ENCODE peak calls at places on chromosomes 12 and 14, in eight cellular contexts. K is pancreas, Q is WTC11, W is OCI-LY7, M is B cell, I is endothelial cell, G is fibroblast of the aortic adventitia, R is DND-41. H is an unnamed sample.

GRCh38 chr12:31224768-31225448 is 101.0 kb downstream of the SINHCAF start:
- DNase-seq in M (no peak), K (no peak), G (no peak), Q (no peak), I (no peak), R (no peak), W (no peak), H (no peak)

GRCh38 chr12:65113621-65114035 is 7.5 kb downstream of the WIF1 start:
- DNase-seq in W (no peak), Q (no peak), I (no peak), R (no peak), M (no peak), G (no peak), K (no peak), H (no peak)

GRCh38 chr14:35352274-35353233 is 52.0 kb downstream of the NFKBIA start:
- DNase-seq in M (no peak), K (no peak), R (no peak), I (peak; percentile 35), G (no peak), W (no peak), Q (no peak), H (no peak)

GRCh38 chr12:106551410-106551809 is 31.4 kb upstream of the RFX4 start:
- DNase-seq in M (no peak), K (no peak), R (no peak), I (no peak), Q (no peak), G (no peak), W (no peak), H (no peak)

GRCh38 chr12:10722502-10722904 is 620 bp downstream of the YBX3 start:
- DNase-seq in I (peak; percentile 38), M (peak; percentile 57), G (peak; percentile 56), R (peak; percentile 50), W (peak; percentile 75), K (peak; percentile 73), Q (no peak), H (peak; percentile 46)

GRCh38 chr12:113768850-113769249 is 197.3 kb downstream of the RBM19 start:
- DNase-seq in K (no peak), M (no peak), W (no peak), I (no peak), G (no peak), Q (no peak), R (no peak), H (no peak)

GRCh38 chr12:1927751-1928351 is 9.4 kb upstream of the CACNA2D4 start:
- DNase-seq in G (peak; percentile 83), R (no peak), Q (no peak), I (no peak), K (no peak), M (no peak), W (no peak), H (no peak)

GRCh38 chr12:12505544-12506501 is 56.8 kb downstream of the DUSP16 start:
- DNase-seq in Q (no peak), R (no peak), M (no peak), I (no peak), W (peak; percentile 42), G (peak; percentile 76), K (no peak), H (no peak)

GRCh38 chr14:69047255-69047654 is 68.2 kb upstream of the ACTN1 start:
- DNase-seq in W (no peak), K (no peak), G (no peak), R (no peak), Q (no peak), M (no peak), I (no peak), H (no peak)

GRCh38 chr12:95130096-95130495 is 56.7 kb upstream of the NR2C1 start:
- DNase-seq in R (no peak), M (no peak), Q (no peak), I (no peak), K (no peak), W (no peak), G (peak; percentile 54), H (no peak)

GRCh38 chr12:116734156-116734768 is 3.6 kb downstream of the SPRING1 start:
- DNase-seq in G (no peak), W (no peak), I (no peak), R (no peak), Q (no peak), M (no peak), K (no peak), H (no peak)

GRCh38 chr12:9906888-9907287 is 25.3 kb downstream of the CLEC2A start:
- DNase-seq in Q (no peak), K (no peak), I (no peak), W (no peak), M (no peak), G (no peak), R (no peak), H (no peak)

GRCh38 chr14:70067810-70068209 is 120.9 kb downstream of the SLC8A3 start:
- DNase-seq in R (no peak), Q (no peak), M (no peak), G (no peak), W (no peak), K (peak; percentile 74), I (no peak), H (no peak)

GRCh38 chr14:104235686-104236085 is 97.3 kb downstream of the KIF26A start:
- DNase-seq in M (peak; percentile 7), G (no peak), Q (no peak), K (no peak), R (no peak), W (no peak), I (no peak), H (no peak)

GRCh38 chr12:182381-182883 is 31.5 kb downstream of the SLC6A12 start:
- DNase-seq in Q (no peak), R (no peak), W (no peak), K (peak; percentile 11), G (peak; percentile 51), I (no peak), M (no peak), H (no peak)

GRCh38 chr12:107478881-107479280 is 206.7 kb upstream of the PWP1 start:
- DNase-seq in G (peak; percentile 57), Q (no peak), I (no peak), M (no peak), R (no peak), W (no peak), K (no peak), H (no peak)

DNA sequence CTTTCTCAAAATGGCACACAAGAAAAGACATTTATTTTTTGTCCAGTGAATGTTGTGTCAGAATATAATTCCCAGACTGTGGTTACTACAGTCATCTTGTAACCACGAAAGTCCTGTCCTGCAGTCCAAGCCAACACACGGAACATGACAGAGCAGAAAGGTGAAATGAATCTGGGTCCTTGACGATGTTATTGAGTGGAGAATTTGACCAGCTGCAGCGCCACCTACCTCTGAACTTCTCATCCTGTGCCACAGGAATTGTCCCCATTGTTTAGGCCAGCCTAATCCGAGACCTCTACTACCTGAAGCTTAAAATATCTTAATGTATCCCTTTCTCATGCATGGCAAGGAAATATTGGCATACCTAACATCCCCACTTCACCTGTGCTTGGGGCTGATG is 64.1 kb upstream of the OTX2 start:
- DNase-seq in G (no peak), W (peak; percentile 10), R (no peak), K (peak; percentile 25), I (peak; percentile 53), M (no peak), Q (peak; percentile 68), H (peak; percentile 19)
- TF ChIP-seq CTCF in G (no peak), W (peak; percentile 71), R (peak; percentile 51), K (no peak), I (peak; percentile 38), M (no peak), Q (peak; percentile 55), H (no peak)

DNA sequence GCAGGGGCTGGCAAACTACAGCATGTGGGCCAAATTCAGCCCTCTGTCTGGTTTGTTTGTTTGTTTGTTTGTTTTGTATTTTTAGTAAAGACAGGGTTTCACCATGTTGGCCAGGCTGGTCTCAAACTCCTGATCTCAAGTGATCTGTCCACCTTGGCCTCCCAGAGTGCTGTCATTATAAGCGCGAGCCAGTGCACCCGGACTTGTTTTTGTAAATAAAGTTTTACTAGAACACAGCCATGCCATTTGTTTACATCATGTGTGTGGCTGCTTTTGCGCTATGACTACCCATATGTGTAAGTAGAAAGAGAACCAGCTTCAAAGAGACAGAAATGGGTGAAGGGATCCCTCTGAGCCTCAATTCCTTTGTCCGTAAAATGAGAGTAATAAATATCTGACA is 33.3 kb downstream of the CAMKK2 start:
- DNase-seq in K (no peak), G (no peak), R (no peak), M (no peak), Q (no peak), I (no peak), W (no peak), H (no peak)
- TF ChIP-seq CTCF in K (no peak), G (no peak), R (no peak), M (no peak), Q (no peak), I (no peak), W (no peak), H (no peak)

GRCh38 chr12:132524405-132524804 is 34.5 kb downstream of the FBRSL1 start:
- DNase-seq in M (no peak), R (no peak), I (no peak), W (no peak), K (no peak), G (peak; percentile 78), Q (no peak), H (peak; percentile 98)

GRCh38 chr12:132521726-132522292 is 31.9 kb downstream of the FBRSL1 start:
- DNase-seq in I (no peak), R (no peak), K (no peak), G (no peak), W (no peak), Q (no peak), M (no peak), H (no peak)

GRCh38 chr12:132525011-132525832 is 35.3 kb downstream of the FBRSL1 start:
- DNase-seq in G (no peak), W (no peak), M (no peak), Q (no peak), R (no peak), K (no peak), I (no peak), H (no peak)

GRCh38 chr12:132522586-132523380 is 32.8 kb downstream of the FBRSL1 start:
- DNase-seq in R (no peak), M (no peak), K (no peak), I (no peak), G (no peak), Q (no peak), W (no peak), H (no peak)

GRCh38 chr12:132523576-132524331 is 33.8 kb downstream of the FBRSL1 start:
- DNase-seq in M (peak; percentile 73), G (peak; percentile 43), I (peak; percentile 80), Q (peak; percentile 86), W (peak; percentile 59), R (peak; percentile 67), K (peak; percentile 79), H (peak; percentile 92)
- TF ChIP-seq CTCF in M (peak; percentile 90), G (peak; percentile 80), I (peak; percentile 92), Q (peak; percentile 80), W (peak; percentile 85), R (peak; percentile 78), K (peak; percentile 64), H (peak; percentile 93)

GRCh38 chr14:87286191-87286590 is 706.8 kb downstream of the GALC start:
- DNase-seq in W (no peak), M (no peak), Q (no peak), K (no peak), I (no peak), R (no peak), G (no peak), H (no peak)

GRCh38 chr14:87286826-87287225 is 706.2 kb downstream of the GALC start:
- DNase-seq in Q (no peak), W (no peak), G (no peak), R (no peak), M (no peak), K (no peak), I (no peak), H (no peak)

GRCh38 chr14:87283547-87283946 is 709.4 kb downstream of the GALC start:
- DNase-seq in M (no peak), W (no peak), Q (no peak), K (no peak), G (no peak), I (no peak), R (no peak), H (no peak)
- TF ChIP-seq CTCF in M (no peak), W (no peak), Q (no peak), K (no peak), G (no peak), I (no peak), R (no peak), H (no peak)

H was measured in Calu3.